ENCODE peak calls at places on chromosomes 7 and 10, in nine cellular contexts. One of them, this sample, is unnamed. For H3K4me1 and H3K9me3, the result is how much of the 10 kb centered on the place peaks cover.

GRCh38 chr10:88949912-88950664 is 2.5 kb downstream of the ACTA2 start:
- DNase-seq in left ventricle myocardium inferior: no peak
- DNase-seq in PC-3: no peak
- DNase-seq in vagina: no peak
- DNase-seq in CD8-positive, alpha-beta T cell: no peak
- DNase-seq in K562: no peak
- DNase-seq in right atrium auricular region: no peak
- DNase-seq in IMR-90: no peak
- DNase-seq in A549: no peak
- DNase-seq in this sample: no peak

GRCh38 chr7:44066494-44067063 is 1.2 kb upstream of the PGAM2 start:
- DNase-seq in K562: no peak
- DNase-seq in IMR-90: no peak
- DNase-seq in CD8-positive, alpha-beta T cell: no peak
- DNase-seq in PC-3: no peak
- DNase-seq in vagina: no peak
- DNase-seq in right atrium auricular region: no peak
- DNase-seq in left ventricle myocardium inferior: no peak
- DNase-seq in A549: no peak
- DNase-seq in this sample: no peak

GRCh38 chr7:47452715-47453092 is 129.2 kb downstream of the TNS3 start:
- DNase-seq in K562: no peak
- DNase-seq in vagina: no peak
- DNase-seq in left ventricle myocardium inferior: no peak
- DNase-seq in right atrium auricular region: no peak
- DNase-seq in A549: no peak
- DNase-seq in CD8-positive, alpha-beta T cell: no peak
- DNase-seq in PC-3: no peak
- DNase-seq in IMR-90: no peak
- DNase-seq in this sample: no peak

GRCh38 chr10:31059323-31059722 is 27.7 kb upstream of the ZNF438 start:
- DNase-seq in PC-3: peak
- DNase-seq in K562: no peak
- DNase-seq in vagina: no peak
- DNase-seq in CD8-positive, alpha-beta T cell: no peak
- DNase-seq in right atrium auricular region: no peak
- DNase-seq in IMR-90: no peak
- DNase-seq in A549: no peak
- DNase-seq in left ventricle myocardium inferior: no peak
- DNase-seq in this sample: no peak

GRCh38 chr10:78947733-78948132 is 121.0 kb upstream of the ZMIZ1 start:
- DNase-seq in PC-3: no peak
- DNase-seq in vagina: no peak
- DNase-seq in CD8-positive, alpha-beta T cell: no peak
- DNase-seq in IMR-90: no peak
- DNase-seq in right atrium auricular region: no peak
- DNase-seq in K562: no peak
- DNase-seq in left ventricle myocardium inferior: no peak
- DNase-seq in A549: no peak
- DNase-seq in this sample: no peak

GRCh38 chr7:151542606-151543130 is 23.0 kb upstream of the RHEB start:
- DNase-seq in IMR-90: no peak
- DNase-seq in PC-3: no peak
- DNase-seq in vagina: no peak
- DNase-seq in left ventricle myocardium inferior: no peak
- DNase-seq in K562: no peak
- DNase-seq in CD8-positive, alpha-beta T cell: no peak
- DNase-seq in right atrium auricular region: no peak
- DNase-seq in A549: no peak
- DNase-seq in this sample: no peak

GRCh38 chr7:50782376-50783208 is at the start of gene GRB10:
- DNase-seq in CD8-positive, alpha-beta T cell: peak
- DNase-seq in A549: no peak
- DNase-seq in K562: no peak
- DNase-seq in vagina: no peak
- DNase-seq in right atrium auricular region: no peak
- DNase-seq in PC-3: peak
- DNase-seq in left ventricle myocardium inferior: peak
- DNase-seq in IMR-90: peak
- DNase-seq in this sample: peak

GRCh38 chr10:9535744-9536143 is 1481.3 kb downstream of the GATA3 start:
- DNase-seq in PC-3: no peak
- DNase-seq in IMR-90: no peak
- DNase-seq in right atrium auricular region: no peak
- DNase-seq in A549: no peak
- DNase-seq in CD8-positive, alpha-beta T cell: no peak
- DNase-seq in vagina: no peak
- DNase-seq in K562: no peak
- DNase-seq in left ventricle myocardium inferior: no peak
- DNase-seq in this sample: peak

GRCh38 chr10:99658622-99659030 is 683 bp upstream of the ENTPD7 start:
- DNase-seq in left ventricle myocardium inferior: peak
- DNase-seq in K562: peak
- DNase-seq in right atrium auricular region: peak
- DNase-seq in A549: peak
- DNase-seq in vagina: no peak
- DNase-seq in PC-3: no peak
- DNase-seq in CD8-positive, alpha-beta T cell: peak
- DNase-seq in IMR-90: peak
- DNase-seq in this sample: peak

GRCh38 chr10:99656199-99657064 is 2.9 kb upstream of the ENTPD7 start:
- DNase-seq in left ventricle myocardium inferior: no peak
- DNase-seq in right atrium auricular region: no peak
- DNase-seq in vagina: no peak
- DNase-seq in K562: no peak
- DNase-seq in IMR-90: no peak
- DNase-seq in CD8-positive, alpha-beta T cell: no peak
- DNase-seq in PC-3: no peak
- DNase-seq in A549: no peak
- DNase-seq in this sample: no peak

GRCh38 chr10:99652800-99653390 is 6.4 kb upstream of the ENTPD7 start:
- DNase-seq in PC-3: peak
- DNase-seq in vagina: no peak
- DNase-seq in A549: no peak
- DNase-seq in right atrium auricular region: no peak
- DNase-seq in left ventricle myocardium inferior: no peak
- DNase-seq in K562: no peak
- DNase-seq in IMR-90: no peak
- DNase-seq in CD8-positive, alpha-beta T cell: no peak
- DNase-seq in this sample: no peak

GRCh38 chr10:99654390-99654789 is 4.9 kb upstream of the ENTPD7 start:
- DNase-seq in PC-3: no peak
- DNase-seq in IMR-90: no peak
- DNase-seq in CD8-positive, alpha-beta T cell: no peak
- DNase-seq in K562: no peak
- DNase-seq in A549: no peak
- DNase-seq in right atrium auricular region: no peak
- DNase-seq in vagina: no peak
- DNase-seq in left ventricle myocardium inferior: no peak
- DNase-seq in this sample: no peak

GRCh38 chr10:99654791-99655190 is 4.5 kb upstream of the ENTPD7 start:
- DNase-seq in right atrium auricular region: no peak
- DNase-seq in A549: no peak
- DNase-seq in left ventricle myocardium inferior: no peak
- DNase-seq in CD8-positive, alpha-beta T cell: no peak
- DNase-seq in vagina: no peak
- DNase-seq in K562: peak
- DNase-seq in IMR-90: no peak
- DNase-seq in PC-3: peak
- DNase-seq in this sample: peak
- H3K4me1 ChIP-seq in right atrium auricular region: under half
- H3K4me1 ChIP-seq in A549: under half
- H3K4me1 ChIP-seq in left ventricle myocardium inferior: under half
- H3K4me1 ChIP-seq in CD8-positive, alpha-beta T cell: under half
- H3K4me1 ChIP-seq in vagina: under half
- H3K4me1 ChIP-seq in K562: under half
- H3K4me1 ChIP-seq in IMR-90: under half
- H3K4me1 ChIP-seq in PC-3: under half
- H3K4me1 ChIP-seq in this sample: under half

GRCh38 chr10:62081322-62081945 is 179.9 kb downstream of the ARID5B start:
- DNase-seq in vagina: no peak
- DNase-seq in right atrium auricular region: no peak
- DNase-seq in IMR-90: no peak
- DNase-seq in A549: no peak
- DNase-seq in PC-3: peak
- DNase-seq in K562: no peak
- DNase-seq in left ventricle myocardium inferior: no peak
- DNase-seq in CD8-positive, alpha-beta T cell: no peak
- DNase-seq in this sample: peak
- H3K4me3 ChIP-seq in vagina: no peak
- H3K4me3 ChIP-seq in right atrium auricular region: no peak
- H3K4me3 ChIP-seq in IMR-90: no peak
- H3K4me3 ChIP-seq in A549: no peak
- H3K4me3 ChIP-seq in PC-3: no peak
- H3K4me3 ChIP-seq in K562: no peak
- H3K4me3 ChIP-seq in left ventricle myocardium inferior: no peak
- H3K4me3 ChIP-seq in CD8-positive, alpha-beta T cell: no peak
- H3K4me3 ChIP-seq in this sample: no peak

DNA sequence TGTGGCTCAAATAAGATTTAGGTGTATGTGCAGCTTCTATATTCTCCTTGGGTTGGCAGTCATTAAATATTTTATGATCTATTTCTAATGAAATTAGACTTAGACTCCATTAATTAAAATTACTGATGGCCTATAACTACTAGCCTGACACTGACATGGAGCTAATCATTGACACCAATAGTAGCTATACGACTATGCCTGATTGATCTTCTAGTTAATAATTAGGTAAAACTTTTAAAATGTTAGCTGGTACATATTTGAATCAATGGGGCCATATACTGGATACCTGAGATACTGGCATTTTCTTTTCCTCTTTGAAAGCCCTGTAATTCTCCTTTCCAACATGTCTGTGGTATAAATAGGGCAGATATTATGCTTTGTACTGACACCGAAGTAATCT is 14.4 kb downstream of the WEE2 start:
- DNase-seq in K562: no peak
- DNase-seq in A549: no peak
- DNase-seq in PC-3: no peak
- DNase-seq in IMR-90: no peak
- DNase-seq in right atrium auricular region: no peak
- DNase-seq in vagina: no peak
- DNase-seq in left ventricle myocardium inferior: no peak
- DNase-seq in CD8-positive, alpha-beta T cell: no peak
- DNase-seq in this sample: no peak
- H3K9me3 ChIP-seq in K562: under half
- H3K9me3 ChIP-seq in A549: under half
- H3K9me3 ChIP-seq in PC-3: under half
- H3K9me3 ChIP-seq in IMR-90: under half
- H3K9me3 ChIP-seq in right atrium auricular region: under half
- H3K9me3 ChIP-seq in vagina: under half
- H3K9me3 ChIP-seq in left ventricle myocardium inferior: under half
- H3K9me3 ChIP-seq in CD8-positive, alpha-beta T cell: under half
- H3K9me3 ChIP-seq in this sample: under half

GRCh38 chr7:99653754-99654153 is 26.0 kb downstream of the CYP3A5 start:
- DNase-seq in PC-3: peak
- DNase-seq in left ventricle myocardium inferior: no peak
- DNase-seq in right atrium auricular region: no peak
- DNase-seq in K562: no peak
- DNase-seq in vagina: no peak
- DNase-seq in CD8-positive, alpha-beta T cell: no peak
- DNase-seq in A549: no peak
- DNase-seq in IMR-90: no peak
- DNase-seq in this sample: no peak
- H3K4me1 ChIP-seq in PC-3: under half
- H3K4me1 ChIP-seq in left ventricle myocardium inferior: under half
- H3K4me1 ChIP-seq in right atrium auricular region: under half
- H3K4me1 ChIP-seq in K562: under half
- H3K4me1 ChIP-seq in vagina: under half
- H3K4me1 ChIP-seq in CD8-positive, alpha-beta T cell: under half
- H3K4me1 ChIP-seq in A549: under half
- H3K4me1 ChIP-seq in IMR-90: under half
- H3K4me1 ChIP-seq in this sample: under half

DNA sequence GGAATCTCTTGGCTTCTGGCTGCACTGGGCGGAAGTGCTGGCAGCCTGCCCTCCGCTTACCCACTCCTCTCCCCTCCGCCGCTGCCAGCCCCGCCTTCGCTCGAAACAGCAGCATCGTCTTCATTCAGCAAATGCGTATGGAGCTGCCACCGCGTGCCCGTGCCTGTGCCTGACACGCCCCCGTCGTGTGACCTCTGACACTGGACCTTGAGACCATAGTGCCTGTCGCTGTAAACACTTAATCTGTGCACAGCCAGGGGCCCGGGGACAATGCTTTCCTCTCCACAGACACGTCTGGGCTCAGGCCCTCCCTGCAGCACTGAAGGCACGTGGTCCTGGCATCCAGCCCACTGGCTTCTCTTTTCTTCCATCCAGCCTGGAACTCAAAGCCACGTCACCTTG is 174.3 kb upstream of the PPP2R2D start:
- DNase-seq in vagina: peak
- DNase-seq in PC-3: no peak
- DNase-seq in A549: no peak
- DNase-seq in K562: no peak
- DNase-seq in IMR-90: no peak
- DNase-seq in right atrium auricular region: no peak
- DNase-seq in left ventricle myocardium inferior: peak
- DNase-seq in CD8-positive, alpha-beta T cell: no peak
- DNase-seq in this sample: peak
- H3K4me3 ChIP-seq in vagina: peak
- H3K4me3 ChIP-seq in PC-3: no peak
- H3K4me3 ChIP-seq in A549: no peak
- H3K4me3 ChIP-seq in K562: no peak
- H3K4me3 ChIP-seq in IMR-90: no peak
- H3K4me3 ChIP-seq in right atrium auricular region: no peak
- H3K4me3 ChIP-seq in left ventricle myocardium inferior: peak
- H3K4me3 ChIP-seq in CD8-positive, alpha-beta T cell: no peak
- H3K4me3 ChIP-seq in this sample: no peak

DNA sequence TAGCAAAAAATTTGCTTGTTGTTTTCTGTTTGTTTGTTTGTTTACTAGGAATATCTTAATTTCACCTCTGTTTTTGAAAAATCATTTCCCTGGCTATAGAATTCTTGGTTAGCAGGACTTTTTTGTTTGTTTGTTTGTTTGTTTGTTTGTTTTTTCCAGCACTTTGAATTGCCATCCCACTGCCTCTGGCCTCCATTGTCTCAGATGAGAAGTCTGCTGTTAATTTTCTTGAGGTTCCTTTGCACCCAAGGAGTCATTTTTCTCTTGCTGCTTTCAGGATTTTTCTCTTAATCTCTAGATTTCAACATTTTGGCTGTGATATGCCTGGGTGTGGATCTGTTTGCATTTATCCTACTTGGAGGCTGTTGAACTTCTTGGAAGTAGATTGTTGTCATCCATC is 105.7 kb downstream of the FOXL3 start:
- DNase-seq in right atrium auricular region: no peak
- DNase-seq in left ventricle myocardium inferior: no peak
- DNase-seq in K562: no peak
- DNase-seq in CD8-positive, alpha-beta T cell: no peak
- DNase-seq in A549: no peak
- DNase-seq in PC-3: no peak
- DNase-seq in IMR-90: no peak
- DNase-seq in vagina: no peak
- DNase-seq in this sample: no peak
- H3K9me3 ChIP-seq in right atrium auricular region: under half
- H3K9me3 ChIP-seq in left ventricle myocardium inferior: half or more
- H3K9me3 ChIP-seq in K562: under half
- H3K9me3 ChIP-seq in CD8-positive, alpha-beta T cell: under half
- H3K9me3 ChIP-seq in A549: under half
- H3K9me3 ChIP-seq in PC-3: under half
- H3K9me3 ChIP-seq in IMR-90: under half
- H3K9me3 ChIP-seq in vagina: under half
- H3K9me3 ChIP-seq in this sample: under half